ENCODE peak calls at places on chromosomes 7 and 10, in seven cellular contexts. X is adrenal gland; Q is cardiac muscle cell; A is CD4-positive, alpha-beta T cell; J is PC-3; T is thoracic aorta; V is cardiac fibroblast. E is an unnamed sample.

GRCh38 chr10:62543981-62544380 is 169.8 kb downstream of the ZNF365 start:
- DNase-seq in X (no peak), Q (no peak), A (no peak), J (peak; percentile 42), T (no peak), V (no peak), E (no peak)

GRCh38 chr10:33566001-33566400 is 231.5 kb upstream of the NRP1 start:
- DNase-seq in X (no peak), Q (peak; percentile 28), A (no peak), J (no peak), T (no peak), V (no peak), E (no peak)

GRCh38 chr7:129635300-129636029 is 23.9 kb downstream of the NRF1 start:
- DNase-seq in X (peak; percentile 81), Q (peak; percentile 83), A (peak; percentile 59), J (peak; percentile 76), T (no peak), V (peak; percentile 87), E (peak; percentile 59)

GRCh38 chr10:76178561-76179292 is 747.3 kb downstream of the LRMDA start:
- DNase-seq in X (no peak), Q (no peak), A (no peak), J (no peak), T (no peak), V (no peak), E (no peak)

GRCh38 chr10:101223274-101224059 is 5.8 kb downstream of the LBX1 start:
- DNase-seq in X (no peak), Q (no peak), A (no peak), J (no peak), T (no peak), V (no peak), E (no peak)

GRCh38 chr10:102616071-102616770 is 28.1 kb upstream of the TRIM8 start:
- DNase-seq in X (no peak), Q (peak; percentile 43), A (no peak), J (no peak), T (no peak), V (peak; percentile 61), E (no peak)

GRCh38 chr10:18610517-18610916 is 40.9 kb downstream of the NSUN6 start:
- DNase-seq in X (peak; percentile 90), Q (peak; percentile 87), A (no peak), J (peak; percentile 87), T (no peak), V (peak; percentile 87), E (peak; percentile 20)

GRCh38 chr7:139777304-139777890 is 401 bp downstream of the HIPK2 start:
- DNase-seq in X (peak; percentile 47), Q (peak; percentile 51), A (peak; percentile 17), J (peak; percentile 18), T (no peak), V (peak; percentile 41), E (no peak)

GRCh38 chr7:1806354-1806753 is 136.3 kb downstream of the ELFN1 start:
- DNase-seq in X (no peak), Q (no peak), A (no peak), J (no peak), T (no peak), V (no peak), E (no peak)

GRCh38 chr10:123682477-123682876 is 16.3 kb downstream of the GPR26 start:
- DNase-seq in X (no peak), Q (no peak), A (no peak), J (no peak), T (no peak), V (no peak), E (no peak)

GRCh38 chr10:70494536-70494935 is 16.0 kb downstream of the PALD1 start:
- DNase-seq in X (no peak), Q (no peak), A (no peak), J (no peak), T (no peak), V (no peak), E (no peak)

GRCh38 chr7:150370612-150371071 is 2.0 kb downstream of the REPIN1 start:
- DNase-seq in X (no peak), Q (peak; percentile 71), A (no peak), J (peak; percentile 19), T (no peak), V (peak; percentile 66), E (no peak)

GRCh38 chr10:125859128-125859817 is 21.8 kb downstream of the DHX32 start:
- DNase-seq in X (no peak), Q (no peak), A (no peak), J (no peak), T (no peak), V (no peak), E (no peak)

GRCh38 chr7:8567626-8568025 is 134.2 kb downstream of the NXPH1 start:
- DNase-seq in X (no peak), Q (no peak), A (no peak), J (no peak), T (no peak), V (no peak), E (no peak)

GRCh38 chr10:60176900-60177299 is 212.8 kb downstream of the ANK3 start:
- DNase-seq in X (no peak), Q (no peak), A (no peak), J (no peak), T (no peak), V (no peak), E (no peak)

GRCh38 chr10:129761166-129761565 is 202.9 kb downstream of the EBF3 start:
- DNase-seq in X (no peak), Q (no peak), A (no peak), J (no peak), T (no peak), V (no peak), E (no peak)

GRCh38 chr7:35258891-35259537 is 5.1 kb upstream of the TBX20 start:
- DNase-seq in X (no peak), Q (peak; percentile 30), A (no peak), J (no peak), T (no peak), V (no peak), E (no peak)

GRCh38 chr7:155594961-155595366 is 48.6 kb upstream of the CNPY1 start:
- DNase-seq in X (no peak), Q (no peak), A (no peak), J (no peak), T (no peak), V (no peak), E (no peak)

GRCh38 chr10:88791924-88792323 is 10.6 kb upstream of the LIPM start:
- DNase-seq in X (peak; percentile 57), Q (peak; percentile 32), A (no peak), J (peak; percentile 38), T (no peak), V (no peak), E (no peak)
- TF ChIP-seq CTCF in X (peak; percentile 63), Q (peak; percentile 44), A (peak; percentile 30), J (peak; percentile 62), T (no peak), V (peak; percentile 63), E (peak; percentile 59)

GRCh38 chr10:99276848-99277486 is 41.3 kb upstream of the HPSE2 start:
- DNase-seq in X (no peak), Q (peak; percentile 22), A (no peak), J (peak; percentile 56), T (no peak), V (peak; percentile 7), E (no peak)
- TF ChIP-seq CTCF in X (no peak), Q (peak; percentile 35), A (no peak), J (peak; percentile 70), T (no peak), V (peak; percentile 33), E (peak; percentile 25)

GRCh38 chr7:28364082-28364481 is 48.2 kb upstream of the CREB5 start:
- DNase-seq in X (no peak), Q (no peak), A (no peak), J (peak; percentile 50), T (no peak), V (no peak), E (no peak)

GRCh38 chr7:28358423-28358868 is 53.9 kb upstream of the CREB5 start:
- DNase-seq in X (peak; percentile 9), Q (peak; percentile 74), A (no peak), J (peak; percentile 93), T (no peak), V (peak; percentile 72), E (peak; percentile 99)

GRCh38 chr7:28360739-28361138 is 51.6 kb upstream of the CREB5 start:
- DNase-seq in X (no peak), Q (no peak), A (no peak), J (peak; percentile 22), T (no peak), V (no peak), E (no peak)

DNA sequence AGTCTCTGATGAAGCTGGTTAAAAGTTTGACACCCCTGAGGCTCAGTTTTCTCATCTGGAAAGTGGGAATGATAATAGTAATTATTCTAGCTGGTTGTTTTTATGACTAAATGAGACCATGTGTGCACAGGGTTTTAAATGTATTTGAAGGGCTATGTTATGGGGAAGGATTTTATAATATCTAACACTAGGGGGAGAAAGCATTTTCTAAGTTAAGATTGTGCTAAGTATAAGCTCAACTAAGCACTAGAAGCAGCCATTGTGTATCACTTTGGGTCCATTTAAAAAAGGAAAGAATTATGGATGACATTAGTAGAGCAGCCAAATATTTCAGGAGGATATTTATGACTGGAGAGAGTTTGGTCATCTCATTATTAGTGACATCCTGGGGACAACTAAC is 49.5 kb upstream of the CREB5 start:
- DNase-seq in X (no peak), Q (no peak), A (no peak), J (peak; percentile 25), T (no peak), V (no peak), E (no peak)
- TF ChIP-seq CTCF in X (peak; percentile 20), Q (peak; percentile 12), A (no peak), J (peak; percentile 61), T (no peak), V (peak; percentile 25), E (peak; percentile 17)

GRCh38 chr10:84406592-84406991 is 78.2 kb downstream of the CCSER2 start:
- DNase-seq in X (no peak), Q (no peak), A (no peak), J (no peak), T (no peak), V (no peak), E (no peak)

GRCh38 chr10:84412482-84412881 is 84.1 kb downstream of the CCSER2 start:
- DNase-seq in X (no peak), Q (no peak), A (no peak), J (no peak), T (no peak), V (no peak), E (no peak)

GRCh38 chr10:84405662-84406061 is 77.3 kb downstream of the CCSER2 start:
- DNase-seq in X (no peak), Q (no peak), A (no peak), J (no peak), T (no peak), V (no peak), E (no peak)

GRCh38 chr10:84404783-84405182 is 76.4 kb downstream of the CCSER2 start:
- DNase-seq in X (no peak), Q (no peak), A (no peak), J (no peak), T (no peak), V (no peak), E (no peak)

DNA sequence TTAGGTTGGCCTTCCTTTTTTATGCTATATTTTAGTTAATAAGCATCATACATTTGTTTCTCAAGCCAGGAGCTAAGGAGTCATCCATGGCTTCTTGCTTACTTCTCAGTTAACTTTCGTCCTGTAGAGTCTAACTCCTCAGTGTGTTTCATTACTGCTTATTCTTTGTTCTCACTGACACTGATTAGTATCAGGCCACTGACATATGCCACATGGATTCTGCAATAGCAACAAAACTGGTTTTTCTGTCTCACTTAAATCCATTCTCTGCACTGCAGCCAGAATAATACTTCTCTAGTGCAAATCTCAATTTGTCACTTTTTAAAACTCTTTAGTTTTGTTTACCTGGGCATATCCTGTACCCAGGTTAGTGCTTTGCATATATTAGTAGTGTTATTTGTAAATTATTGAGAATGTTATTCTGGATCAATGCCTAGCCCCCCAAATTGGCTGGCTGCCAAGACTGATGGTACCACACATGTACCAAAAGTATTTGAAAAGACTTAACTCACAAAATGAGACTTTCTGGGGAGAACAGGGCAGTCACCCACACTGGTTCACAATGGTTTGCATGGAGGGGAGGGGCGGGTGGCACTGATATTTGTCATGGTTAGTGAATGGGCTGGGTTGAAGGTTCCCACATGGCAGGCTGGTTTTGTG is 79.1 kb downstream of the CCSER2 start:
- DNase-seq in X (no peak), Q (no peak), A (no peak), J (no peak), T (no peak), V (no peak), E (no peak)
- TF ChIP-seq CTCF in X (no peak), Q (no peak), A (no peak), J (no peak), T (no peak), V (no peak), E (no peak)